ENCODE peak calls at places on chromosomes 5 and 9, in ten cellular contexts. W is PC-3; B is colonic mucosa; Z is CD8-positive, alpha-beta T cell; J is heart left ventricle; D is upper lobe of right lung; V is WERI-Rb-1; I is Caco-2; E is neural progenitor cell; F is tibial nerve. Q is an unnamed sample.

GRCh38 chr9:109568568-109569210 is 70.6 kb upstream of the PTPN3 start:
- DNase-seq in W (no peak), B (no peak), Z (no peak), J (peak; percentile 24), D (no peak), V (no peak), I (no peak), E (no peak), F (no peak), Q (no peak)

GRCh38 chr9:91515074-91515687 is 91.5 kb upstream of the NFIL3 start:
- DNase-seq in W (peak; percentile 11), B (no peak), Z (no peak), J (peak; percentile 44), D (no peak), V (no peak), I (no peak), E (no peak), F (no peak), Q (no peak)

GRCh38 chr5:150515446-150515845 is 7.5 kb downstream of the NDST1 start:
- DNase-seq in W (no peak), B (no peak), Z (no peak), J (no peak), D (no peak), V (no peak), I (no peak), E (no peak), F (peak; percentile 69), Q (no peak)

GRCh38 chr9:98457696-98458370 is 202.4 kb upstream of the TBC1D2 start:
- DNase-seq in W (no peak), B (no peak), Z (no peak), J (no peak), D (no peak), V (no peak), I (no peak), E (no peak), F (no peak), Q (no peak)

GRCh38 chr9:95434116-95435073 is 82.4 kb downstream of the PTCH1 start:
- DNase-seq in W (no peak), B (no peak), Z (no peak), J (no peak), D (no peak), V (no peak), I (no peak), E (peak; percentile 31), F (no peak), Q (no peak)

GRCh38 chr5:178326054-178326715 is 93.6 kb upstream of the PHYKPL start:
- DNase-seq in W (no peak), B (peak; percentile 37), Z (no peak), J (peak; percentile 49), D (peak; percentile 30), V (peak; percentile 16), I (no peak), E (no peak), F (no peak), Q (peak; percentile 18)

GRCh38 chr5:119512277-119512676 is 60.0 kb downstream of the HSD17B4 start:
- DNase-seq in W (no peak), B (no peak), Z (no peak), J (no peak), D (no peak), V (no peak), I (no peak), E (no peak), F (no peak), Q (no peak)

GRCh38 chr5:112757468-112758208 is 20.0 kb downstream of the APC start:
- DNase-seq in W (peak; percentile 79), B (no peak), Z (no peak), J (no peak), D (no peak), V (no peak), I (peak; percentile 43), E (peak; percentile 69), F (peak; percentile 28), Q (no peak)

DNA sequence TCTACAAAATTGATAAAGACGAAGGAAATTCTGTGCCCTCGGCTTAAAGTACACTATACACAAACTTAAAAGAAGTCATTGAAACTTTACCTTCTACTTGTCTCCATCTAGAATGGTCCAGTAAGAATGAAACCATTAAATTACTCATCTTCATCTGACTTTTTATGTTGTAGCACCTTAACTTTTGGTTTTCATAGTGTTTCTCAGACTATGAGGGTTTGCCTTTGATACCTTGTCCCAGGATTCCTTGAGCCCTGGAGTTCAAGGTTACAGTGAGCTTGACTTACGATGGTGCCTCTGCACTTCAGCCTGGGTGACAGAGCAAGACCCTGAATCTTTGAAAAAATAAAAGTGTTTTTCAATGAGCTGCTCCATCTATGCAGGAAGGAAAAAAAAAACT is 132.2 kb downstream of the CDC42SE2 start:
- DNase-seq in W (no peak), B (no peak), Z (no peak), J (no peak), D (no peak), V (no peak), I (no peak), E (no peak), F (no peak), Q (no peak)
- H3K36me3 ChIP-seq in W (peaks cover 9% of the 10 kb centered on the region), B (no peaks in the 10 kb centered on the region), Z (peaks cover 36% of the 10 kb centered on the region), J (no peaks in the 10 kb centered on the region), D (peaks cover 57% of the 10 kb centered on the region), V (peaks cover 11% of the 10 kb centered on the region), I (peaks cover 1% of the 10 kb centered on the region), E (no peaks in the 10 kb centered on the region), F (peaks cover 87% of the 10 kb centered on the region), Q (peaks cover 87% of the 10 kb centered on the region)

GRCh38 chr9:36319806-36320205 is 61.6 kb upstream of the GNE start:
- DNase-seq in W (peak; percentile 69), B (peak; percentile 74), Z (no peak), J (no peak), D (peak; percentile 69), V (no peak), I (peak; percentile 91), E (no peak), F (no peak), Q (no peak)
- H3K4me3 ChIP-seq in W (no peak overlapping the region), B (no peak overlapping the region), Z (no peak overlapping the region), J (no peak overlapping the region), D (no peak overlapping the region), V (no peak overlapping the region), I (no peak overlapping the region), E (no peak overlapping the region), F (no peak overlapping the region), Q (no peak overlapping the region)

DNA sequence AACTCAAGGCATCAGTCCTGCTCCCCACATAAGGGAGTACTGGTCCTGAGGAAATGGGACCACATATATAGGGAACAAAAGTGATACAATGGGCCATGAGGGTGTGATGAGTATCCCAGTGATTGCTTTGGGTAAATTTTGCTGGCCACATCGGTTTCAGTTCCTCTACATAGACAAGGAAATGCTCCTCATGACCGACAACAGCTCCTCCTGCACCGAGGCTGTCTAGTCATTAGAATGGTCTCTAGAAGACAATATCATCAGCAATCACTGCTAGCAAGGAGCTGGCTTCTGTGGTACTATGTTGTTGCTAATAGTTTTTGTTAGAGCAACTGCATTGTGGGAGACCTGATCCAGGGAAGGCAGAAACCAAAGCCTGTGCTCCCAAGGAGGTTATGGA is 3.5 kb upstream of the CTSL start:
- DNase-seq in W (no peak), B (no peak), Z (no peak), J (peak; percentile 27), D (no peak), V (no peak), I (no peak), E (no peak), F (peak; percentile 44), Q (no peak)
- TF ChIP-seq CTCF in W (no peak), B (no peak), Z (no peak), J (no peak), D (no peak), V (no peak), I (no peak), E (no peak), F (no peak), Q (no peak)

GRCh38 chr9:78605029-78605930 is 308.4 kb downstream of the PSAT1 start:
- DNase-seq in W (no peak), B (no peak), Z (no peak), J (no peak), D (no peak), V (peak; percentile 47), I (no peak), E (peak; percentile 70), F (no peak), Q (no peak)

GRCh38 chr9:78609471-78609870 is 312.5 kb downstream of the PSAT1 start:
- DNase-seq in W (no peak), B (no peak), Z (no peak), J (no peak), D (no peak), V (no peak), I (no peak), E (no peak), F (no peak), Q (no peak)

GRCh38 chr9:78601957-78602565 is 305.1 kb downstream of the PSAT1 start:
- DNase-seq in W (peak; percentile 70), B (no peak), Z (no peak), J (no peak), D (no peak), V (peak; percentile 45), I (peak; percentile 2), E (peak; percentile 65), F (peak; percentile 20), Q (no peak)

GRCh38 chr9:78607853-78608252 is 310.9 kb downstream of the PSAT1 start:
- DNase-seq in W (no peak), B (no peak), Z (no peak), J (no peak), D (no peak), V (no peak), I (no peak), E (no peak), F (no peak), Q (no peak)

GRCh38 chr9:78606011-78606410 is 309.1 kb downstream of the PSAT1 start:
- DNase-seq in W (no peak), B (no peak), Z (no peak), J (no peak), D (no peak), V (no peak), I (no peak), E (no peak), F (no peak), Q (no peak)
- H3K36me3 ChIP-seq in W (no peaks in the 10 kb centered on the region), B (no peaks in the 10 kb centered on the region), Z (no peaks in the 10 kb centered on the region), J (no peaks in the 10 kb centered on the region), D (no peaks in the 10 kb centered on the region), V (no peaks in the 10 kb centered on the region), I (no peaks in the 10 kb centered on the region), E (no peaks in the 10 kb centered on the region), F (no peaks in the 10 kb centered on the region), Q (no peaks in the 10 kb centered on the region)

DNA sequence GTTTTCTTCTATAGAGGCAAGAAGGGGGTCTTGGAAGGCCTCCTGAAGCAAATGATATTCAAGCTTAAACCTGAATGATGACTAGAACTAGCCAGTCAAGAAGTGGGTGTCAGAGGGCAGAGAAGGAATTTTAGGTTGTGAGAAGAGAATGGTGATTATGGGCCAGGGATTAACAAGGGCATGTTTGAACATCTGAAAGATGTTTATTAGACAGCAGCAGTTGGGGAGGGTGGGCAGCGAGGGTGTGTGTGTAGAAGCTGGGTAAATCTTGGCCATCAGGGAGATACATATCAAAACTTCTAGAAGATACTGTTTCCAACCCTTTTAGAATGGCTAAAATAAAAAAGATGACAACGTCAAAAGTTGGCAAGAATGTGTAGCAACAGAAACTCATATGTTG is 54.5 kb downstream of the MAN2A1 start:
- DNase-seq in W (no peak), B (no peak), Z (no peak), J (no peak), D (no peak), V (no peak), I (no peak), E (no peak), F (no peak), Q (no peak)
- H3K4me3 ChIP-seq in W (no peak overlapping the region), B (no peak overlapping the region), Z (no peak overlapping the region), J (no peak overlapping the region), D (no peak overlapping the region), V (no peak overlapping the region), I (no peak overlapping the region), E (no peak overlapping the region), F (no peak overlapping the region), Q (no peak overlapping the region)

Q was measured in left lung.